ENCODE peak calls at places on chromosomes 4 and X, in four cellular contexts. W, K, J and S are unnamed samples.

GRCh38 chrX:373641-374471 is 12.9 kb downstream of the PPP2R3B start:
- DNase-seq in W (peak; percentile 79), K (no peak), J (peak; percentile 27), S (no peak)

GRCh38 chr4:27692098-27692679 is 831.5 kb downstream of the STIM2 start:
- DNase-seq in W (peak; percentile 46), K (no peak), J (peak; percentile 28), S (no peak)

GRCh38 chr4:118313098-118313497 is 39.7 kb downstream of the PRSS12 start:
- DNase-seq in W (no peak), K (no peak), J (no peak), S (no peak)

GRCh38 chr4:91837608-91838029 is 466.1 kb upstream of the GRID2 start:
- DNase-seq in W (no peak), K (no peak), J (no peak), S (no peak)

GRCh38 chr4:142567199-142567598 is 278.9 kb downstream of the INPP4B start:
- DNase-seq in W (peak; percentile 75), K (no peak), J (no peak), S (no peak)

GRCh38 chrX:107619836-107620235 is 8.5 kb upstream of the PRPS1 start:
- DNase-seq in W (no peak), K (no peak), J (peak; percentile 4), S (no peak)

GRCh38 chr4:105613326-105613725 is 60.9 kb downstream of the ARHGEF38 start:
- DNase-seq in W (no peak), K (no peak), J (no peak), S (no peak)

GRCh38 chr4:102263024-102263787 is 82.1 kb downstream of the SLC39A8 start:
- DNase-seq in W (no peak), K (no peak), J (peak; percentile 41), S (no peak)

GRCh38 chr4:25578431-25578830 is 77.2 kb upstream of the SLC34A2 start:
- DNase-seq in W (no peak), K (no peak), J (no peak), S (no peak)

GRCh38 chrX:51496501-51497291 is at the start of gene NUDT11:
- DNase-seq in W (peak; percentile 75), K (no peak), J (no peak), S (no peak)

GRCh38 chrX:38561951-38562719 is 793 bp downstream of the TSPAN7 start:
- DNase-seq in W (peak; percentile 78), K (no peak), J (peak; percentile 3), S (no peak)

GRCh38 chr4:54687887-54688841 is 30.4 kb downstream of the KIT start:
- DNase-seq in W (no peak), K (no peak), J (no peak), S (no peak)

GRCh38 chrX:133475521-133475920 is 60.2 kb upstream of the GPC4 start:
- DNase-seq in W (no peak), K (no peak), J (no peak), S (no peak)

GRCh38 chrX:107448625-107449468 is 605 bp upstream of the FRMPD3 start:
- DNase-seq in W (no peak), K (no peak), J (no peak), S (no peak)

GRCh38 chr4:156169011-156169410 is 215.3 kb upstream of the CTSO start:
- DNase-seq in W (no peak), K (no peak), J (peak; percentile 3), S (no peak)

GRCh38 chrX:107716045-107716684 is 59.4 kb downstream of the TSC22D3 start:
- DNase-seq in W (peak; percentile 85), K (no peak), J (no peak), S (no peak)

GRCh38 chr4:89136525-89136924 is 25.2 kb downstream of the TIGD2 start:
- DNase-seq in W (no peak), K (no peak), J (no peak), S (no peak)

GRCh38 chr4:3010998-3011397 is 47.6 kb downstream of the GRK4 start:
- DNase-seq in W (no peak), K (no peak), J (no peak), S (no peak)

GRCh38 chr4:133839326-133839725 is 362.3 kb downstream of the PABPC4L start:
- DNase-seq in W (no peak), K (no peak), J (no peak), S (no peak)

GRCh38 chrX:115952417-115953092 is 218.0 kb upstream of the AGTR2 start:
- DNase-seq in W (peak; percentile 73), K (no peak), J (peak; percentile 44), S (no peak)

GRCh38 chr4:181728567-181728966 is 514.6 kb upstream of the TENM3 start:
- DNase-seq in W (no peak), K (no peak), J (no peak), S (no peak)

GRCh38 chr4:24262616-24263015 is 321.7 kb downstream of the DHX15 start:
- DNase-seq in W (no peak), K (no peak), J (no peak), S (no peak)

GRCh38 chr4:76850010-76850441 is 47.9 kb downstream of the SOWAHB start:
- DNase-seq in W (no peak), K (no peak), J (peak; percentile 62), S (no peak)

GRCh38 chr4:2981256-2981804 is 18.0 kb downstream of the GRK4 start:
- DNase-seq in W (no peak), K (no peak), J (no peak), S (no peak)

GRCh38 chr4:71210831-71211230 is 128.0 kb upstream of the SLC4A4 start:
- DNase-seq in W (no peak), K (no peak), J (no peak), S (no peak)

GRCh38 chr4:78638324-78639172 is 87.0 kb downstream of the ANXA3 start:
- DNase-seq in W (no peak), K (no peak), J (no peak), S (no peak)

GRCh38 chr4:146976145-146976544 is 30.5 kb upstream of the TTC29 start:
- DNase-seq in W (no peak), K (no peak), J (no peak), S (no peak)

GRCh38 chr4:183220246-183220645 is 99.8 kb downstream of the CLDN22 start:
- DNase-seq in W (no peak), K (no peak), J (no peak), S (no peak)

GRCh38 chr4:85825937-85826678 is 351.2 kb downstream of the ARHGAP24 start:
- DNase-seq in W (no peak), K (no peak), J (peak; percentile 35), S (no peak)

GRCh38 chrX:10591363-10592036 is 28.9 kb downstream of the MID1 start:
- DNase-seq in W (no peak), K (no peak), J (no peak), S (no peak)

GRCh38 chr4:154574311-154574710 is 11.5 kb downstream of the FGB start:
- DNase-seq in W (no peak), K (no peak), J (no peak), S (no peak)

GRCh38 chr4:3215256-3215655 is 33.7 kb upstream of the MSANTD1 start:
- DNase-seq in W (no peak), K (no peak), J (no peak), S (no peak)

GRCh38 chr4:159787901-159788300 is 685.0 kb downstream of the RAPGEF2 start:
- DNase-seq in W (no peak), K (no peak), J (no peak), S (no peak)

GRCh38 chr4:122875949-122876348 is 46.4 kb downstream of the NUDT6 start:
- DNase-seq in W (no peak), K (no peak), J (no peak), S (no peak)

DNA sequence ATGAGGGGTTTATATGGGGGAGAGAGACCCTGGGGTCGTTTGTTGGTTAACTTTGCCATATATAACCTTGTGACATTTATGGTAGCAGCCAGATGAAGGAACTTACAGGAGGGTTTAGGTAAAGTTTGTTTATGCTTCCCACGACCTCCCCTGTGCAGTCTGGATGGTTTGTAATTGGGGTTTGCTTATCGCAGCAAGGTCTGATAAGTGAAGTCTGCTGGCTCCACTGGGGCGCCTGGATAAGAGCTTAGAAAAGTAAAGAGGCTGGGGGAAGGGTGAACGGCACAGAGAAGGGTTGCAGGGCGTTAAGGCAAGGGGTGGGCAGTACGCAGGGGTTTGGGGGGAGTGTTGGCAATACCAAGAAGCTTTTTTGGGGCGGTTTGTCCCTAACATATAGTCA is 98.7 kb downstream of the KDM6A start:
- DNase-seq in W (no peak), K (no peak), J (no peak), S (no peak)
- TF ChIP-seq POLR2AphosphoS5 in W (no peak), K (no peak), J (no peak), S (no peak)

DNA sequence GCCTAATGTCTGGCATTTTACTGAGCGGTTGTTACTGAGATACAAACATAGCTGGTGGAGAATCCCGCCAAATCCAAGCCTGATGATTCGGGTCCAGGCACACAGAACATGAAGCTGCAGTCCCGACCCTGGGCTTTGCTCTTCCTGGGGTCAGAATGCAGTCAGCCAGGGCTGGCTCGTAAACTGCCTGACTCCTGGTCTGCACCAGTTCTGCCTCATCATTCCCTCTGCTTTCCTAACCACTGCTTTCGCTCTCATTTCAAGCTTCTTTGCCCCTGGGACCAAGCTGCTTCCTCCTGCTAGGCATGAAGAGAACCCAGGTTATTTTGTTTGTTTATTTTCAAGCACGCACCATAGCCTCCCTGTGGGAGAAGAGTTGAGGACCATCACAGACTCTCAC is 39.3 kb downstream of the GATB start:
- DNase-seq in W (no peak), K (no peak), J (no peak), S (no peak)
- H3K4me1 ChIP-seq in W (no peaks in the 10 kb centered on the region), K (no peaks in the 10 kb centered on the region), J (no peaks in the 10 kb centered on the region), S (no peaks in the 10 kb centered on the region)

DNA sequence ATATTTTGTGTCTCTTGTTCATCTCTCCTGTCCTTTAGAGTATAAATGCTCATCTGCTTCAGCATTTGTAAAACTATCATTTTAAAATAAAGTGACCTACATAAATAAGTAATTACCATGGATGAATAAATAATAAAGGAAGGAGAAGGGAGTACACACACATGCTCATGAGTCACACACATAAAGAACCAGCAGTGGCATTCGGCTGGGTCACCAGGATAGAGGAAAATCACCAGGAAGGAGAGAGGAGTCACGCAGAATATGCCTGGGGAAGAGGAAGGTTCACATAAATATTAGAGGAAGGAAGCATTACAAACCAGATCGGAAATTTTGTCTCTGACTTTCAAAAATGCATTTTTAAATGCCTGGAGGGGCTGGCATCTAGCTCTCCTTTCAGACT is 38.5 kb upstream of the MED14 start:
- DNase-seq in W (no peak), K (no peak), J (no peak), S (no peak)
- TF ChIP-seq POLR2AphosphoS5 in W (no peak), K (no peak), J (no peak), S (peak; percentile 66)

GRCh38 chr4:87019243-87019817 is 84.5 kb downstream of the AFF1 start:
- DNase-seq in W (no peak), K (no peak), J (no peak), S (no peak)

GRCh38 chr4:87014284-87014782 is 79.5 kb downstream of the AFF1 start:
- DNase-seq in W (no peak), K (no peak), J (no peak), S (no peak)

GRCh38 chr4:87018751-87019150 is 83.9 kb downstream of the AFF1 start:
- DNase-seq in W (no peak), K (no peak), J (no peak), S (no peak)

GRCh38 chr4:87019898-87020297 is 85.1 kb downstream of the AFF1 start:
- DNase-seq in W (no peak), K (no peak), J (no peak), S (no peak)

DNA sequence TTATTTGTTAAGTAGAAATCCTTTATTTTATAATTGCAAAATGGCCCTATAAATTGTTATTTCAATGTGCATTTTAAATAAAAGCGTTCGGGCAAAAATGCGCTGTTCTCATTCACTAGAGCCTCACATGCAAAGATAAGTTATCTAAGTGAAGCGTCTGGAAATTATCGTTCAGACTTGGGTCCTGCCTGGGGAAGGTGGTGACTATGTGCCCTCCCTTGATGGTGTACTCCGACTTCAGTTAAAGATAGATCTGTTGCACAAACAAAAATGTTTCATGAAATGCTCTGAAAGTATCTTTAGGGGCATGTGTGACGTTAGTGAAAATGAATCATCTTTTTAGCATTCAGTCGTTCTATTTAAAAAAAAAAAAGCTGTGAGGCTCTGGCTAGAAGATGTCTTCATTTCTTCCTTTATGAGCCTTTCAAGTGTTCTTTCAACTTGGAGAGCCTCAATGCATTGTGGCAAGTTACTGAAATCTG is 82.8 kb downstream of the AFF1 start:
- DNase-seq in W (no peak), K (no peak), J (no peak), S (no peak)
- H3K4me1 ChIP-seq in W (peaks cover 66% of the 10 kb centered on the region), K (peaks cover 78% of the 10 kb centered on the region), J (peaks cover 54% of the 10 kb centered on the region), S (peaks cover 80% of the 10 kb centered on the region)